ENCODE peak calls at places on chromosomes 16 and 17, in six cellular contexts. V is heart right ventricle, G is cardiac fibroblast, W is AG10803, R is thoracic aorta, E is upper lobe of right lung. D is an unnamed sample.

GRCh38 chr17:28983286-28984240 is 22.3 kb downstream of the SEZ6 start:
- DNase-seq in V (no peak), G (no peak), W (no peak), R (no peak), E (no peak), D (no peak)

GRCh38 chr16:73315645-73316044 is 267.7 kb upstream of the ZFHX3 start:
- DNase-seq in V (no peak), G (no peak), W (no peak), R (no peak), E (no peak), D (no peak)

GRCh38 chr17:47203984-47204721 is 5.0 kb upstream of the MYL4 start:
- DNase-seq in V (no peak), G (no peak), W (peak), R (no peak), E (no peak), D (no peak)

GRCh38 chr16:65388592-65388991 is 266.7 kb upstream of the CDH11 start:
- DNase-seq in V (no peak), G (peak), W (no peak), R (no peak), E (no peak), D (no peak)

GRCh38 chr16:48123104-48123788 is 32.5 kb downstream of the ABCC12 start:
- DNase-seq in V (no peak), G (peak), W (peak), R (no peak), E (no peak), D (no peak)

GRCh38 chr17:58956997-58957724 is 149.5 kb downstream of the TRIM37 start:
- DNase-seq in V (no peak), G (peak), W (no peak), R (no peak), E (no peak), D (no peak)

GRCh38 chr17:17043668-17044226 is 1.5 kb downstream of the MPRIP start:
- DNase-seq in V (no peak), G (no peak), W (no peak), R (no peak), E (peak), D (peak)

GRCh38 chr17:9321862-9322261 is 253.8 kb downstream of the STX8 start:
- DNase-seq in V (no peak), G (no peak), W (no peak), R (no peak), E (no peak), D (no peak)

GRCh38 chr16:16797239-16797638 is 418.3 kb downstream of the NPIPA7 start:
- DNase-seq in V (no peak), G (no peak), W (no peak), R (no peak), E (no peak), D (no peak)

GRCh38 chr17:31754239-31754945 is 104.7 kb downstream of the COPRS start:
- DNase-seq in V (no peak), G (peak), W (peak), R (no peak), E (no peak), D (no peak)

GRCh38 chr16:50945136-50945535 is 203.2 kb downstream of the CYLD start:
- DNase-seq in V (no peak), G (no peak), W (no peak), R (no peak), E (no peak), D (no peak)

GRCh38 chr17:49822829-49823228 is 25.0 kb downstream of the TAC4 start:
- DNase-seq in V (peak), G (peak), W (peak), R (no peak), E (no peak), D (no peak)

GRCh38 chr16:25014500-25015147 is 545 bp downstream of the ARHGAP17 start:
- DNase-seq in V (peak), G (peak), W (peak), R (no peak), E (peak), D (peak)

GRCh38 chr17:30290696-30291570 is 811 bp downstream of the BLMH start:
- DNase-seq in V (peak), G (peak), W (peak), R (no peak), E (peak), D (no peak)

GRCh38 chr17:41801374-41802062 is 10.2 kb downstream of the P3H4 start:
- DNase-seq in V (peak), G (peak), W (peak), R (peak), E (peak), D (peak)

GRCh38 chr16:86565644-86566511 is 751 bp upstream of the FOXC2 start:
- DNase-seq in V (no peak), G (no peak), W (no peak), R (no peak), E (no peak), D (no peak)

GRCh38 chr17:70070297-70071027 is 4.6 kb upstream of the KCNJ16 start:
- DNase-seq in V (no peak), G (no peak), W (peak), R (no peak), E (no peak), D (no peak)

GRCh38 chr17:76247304-76247703 is 7.0 kb upstream of the RNF157 start:
- DNase-seq in V (no peak), G (no peak), W (no peak), R (no peak), E (no peak), D (no peak)

GRCh38 chr17:80796430-80796861 is 195.2 kb upstream of the CHMP6 start:
- DNase-seq in V (no peak), G (no peak), W (no peak), R (no peak), E (no peak), D (no peak)

GRCh38 chr17:28141783-28142182 is 99.3 kb downstream of the NLK start:
- DNase-seq in V (no peak), G (no peak), W (no peak), R (no peak), E (no peak), D (no peak)

GRCh38 chr17:19714542-19715411 is 1.6 kb downstream of the SLC47A2 start:
- DNase-seq in V (no peak), G (no peak), W (no peak), R (no peak), E (no peak), D (no peak)

GRCh38 chr17:39738568-39738901 is 797 bp downstream of the GRB7 start:
- DNase-seq in V (no peak), G (no peak), W (no peak), R (no peak), E (no peak), D (peak)

GRCh38 chr17:39737761-39738567 is at the start of gene GRB7:
- DNase-seq in V (no peak), G (no peak), W (no peak), R (no peak), E (peak), D (peak)

GRCh38 chr17:39740357-39741111 is 2.8 kb downstream of the GRB7 start:
- DNase-seq in V (no peak), G (peak), W (peak), R (no peak), E (no peak), D (peak)

GRCh38 chr17:39739020-39739884 is 1.5 kb downstream of the GRB7 start:
- DNase-seq in V (no peak), G (peak), W (peak), R (no peak), E (peak), D (peak)

GRCh38 chr17:39739885-39740356 is 2.2 kb downstream of the GRB7 start:
- DNase-seq in V (no peak), G (peak), W (no peak), R (no peak), E (no peak), D (no peak)
- H3K4me3 ChIP-seq in V (peak), G (no peak), W (no peak), R (no peak), E (peak), D (peak)

DNA sequence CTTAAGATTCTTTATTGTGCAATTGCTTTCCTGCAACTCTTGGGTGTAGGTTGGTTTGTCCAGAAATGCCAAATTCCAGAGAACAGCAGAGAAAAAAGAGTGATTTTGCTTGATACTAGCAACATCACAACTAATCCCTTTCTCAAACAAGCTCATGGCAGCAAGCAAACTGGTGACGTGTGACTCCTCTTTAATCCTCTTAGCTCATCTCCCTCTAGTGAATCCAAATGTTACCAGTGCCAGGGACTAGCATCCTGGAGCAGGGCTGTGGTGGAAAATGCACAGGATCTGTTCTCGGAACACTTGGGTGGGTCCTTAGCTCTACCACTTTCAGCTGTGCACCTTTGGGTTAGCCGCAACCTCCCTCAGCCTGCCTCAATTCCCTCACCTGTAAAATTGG is 204.0 kb upstream of the CCL2 start:
- DNase-seq in V (no peak), G (no peak), W (no peak), R (no peak), E (no peak), D (no peak)
- TF ChIP-seq CTCF in V (no peak), G (no peak), W (no peak), R (no peak), E (no peak), D (no peak)

DNA sequence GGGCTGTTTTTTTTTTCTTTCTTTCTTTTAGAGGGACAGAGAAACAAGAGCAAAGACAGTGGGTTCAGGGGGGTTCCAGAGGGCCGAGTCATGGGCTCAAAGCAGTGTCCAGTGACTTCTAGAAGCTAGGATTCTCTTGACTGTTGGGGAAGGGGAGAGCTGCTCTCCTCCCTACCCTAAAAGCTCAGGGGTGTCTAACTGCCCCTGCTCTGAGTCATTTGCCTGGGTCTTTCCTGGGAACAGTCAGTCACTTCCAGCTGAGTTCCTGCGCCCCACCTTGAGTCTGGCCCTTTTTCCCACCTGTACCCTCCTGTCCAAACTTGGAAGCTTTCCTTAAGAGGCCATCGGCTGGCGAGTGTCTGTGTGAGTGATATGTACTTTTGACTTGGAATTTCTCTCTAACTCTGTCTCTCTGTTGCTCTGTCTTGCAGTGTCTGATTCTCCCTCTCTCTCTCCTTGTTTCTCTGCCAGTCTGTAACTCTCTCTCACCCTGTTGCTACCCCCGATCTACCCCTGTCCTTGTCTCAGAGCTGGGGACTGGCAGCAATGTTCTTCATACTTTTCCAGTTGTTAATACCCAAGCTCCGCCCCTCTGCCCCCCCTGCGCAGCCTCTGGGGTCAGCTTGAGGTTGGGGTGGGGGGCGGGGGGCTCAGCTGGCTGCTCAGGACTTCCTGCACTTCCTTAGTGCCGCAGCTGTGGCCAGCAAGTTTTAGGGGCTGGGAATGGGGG is 2.4 kb downstream of the THRA start:
- DNase-seq in V (no peak), G (peak), W (peak), R (no peak), E (no peak), D (no peak)
- H3K4me3 ChIP-seq in V (peak), G (peak), W (peak), R (peak), E (peak), D (peak)

GRCh38 chr16:54940279-54940604 is 9.6 kb downstream of the IRX5 start:
- DNase-seq in V (no peak), G (no peak), W (no peak), R (no peak), E (no peak), D (no peak)
- TF ChIP-seq CTCF in V (no peak), G (no peak), W (no peak), R (no peak), E (no peak), D (no peak)

DNA sequence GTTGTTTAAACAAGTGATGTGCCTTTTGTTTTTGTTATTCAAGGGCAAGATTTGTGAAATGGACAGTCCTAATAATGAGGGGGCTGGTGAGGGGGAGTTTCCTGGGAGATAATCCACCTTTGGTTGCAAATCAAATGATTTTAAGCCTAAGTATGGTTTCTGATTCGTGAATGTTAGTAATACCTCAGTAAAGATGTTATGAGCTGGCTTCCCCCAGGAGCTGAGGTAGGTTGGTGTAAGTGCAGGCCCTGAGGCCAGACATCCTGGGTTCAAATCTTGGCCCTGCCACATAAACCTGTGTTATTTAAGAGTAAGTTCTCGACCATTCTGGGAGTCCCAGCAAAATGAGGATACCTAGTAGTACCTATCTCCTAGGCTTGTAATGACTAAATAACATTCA is 1.5 kb downstream of the SNX29 start:
- DNase-seq in V (no peak), G (no peak), W (no peak), R (no peak), E (no peak), D (no peak)
- H3K4me3 ChIP-seq in V (peak), G (no peak), W (peak), R (peak), E (peak), D (peak)

GRCh38 chr16:8634991-8635736 is 13.7 kb downstream of the METTL22 start:
- DNase-seq in V (no peak), G (peak), W (peak), R (no peak), E (no peak), D (no peak)
- TF ChIP-seq CTCF in V (peak), G (peak), W (peak), R (no peak), E (no peak), D (no peak)

GRCh38 chr17:42853968-42854790 is 3.2 kb downstream of the AOC3 start:
- DNase-seq in V (no peak), G (no peak), W (no peak), R (no peak), E (peak), D (peak)

GRCh38 chr17:42850964-42851363 is at the start of gene AOC3:
- DNase-seq in V (peak), G (peak), W (no peak), R (no peak), E (no peak), D (peak)

GRCh38 chr17:42853597-42853967 is 2.6 kb downstream of the AOC3 start:
- DNase-seq in V (no peak), G (no peak), W (no peak), R (no peak), E (peak), D (peak)

GRCh38 chr17:42852351-42852750 is 1.4 kb downstream of the AOC3 start:
- DNase-seq in V (no peak), G (no peak), W (no peak), R (no peak), E (peak), D (no peak)

DNA sequence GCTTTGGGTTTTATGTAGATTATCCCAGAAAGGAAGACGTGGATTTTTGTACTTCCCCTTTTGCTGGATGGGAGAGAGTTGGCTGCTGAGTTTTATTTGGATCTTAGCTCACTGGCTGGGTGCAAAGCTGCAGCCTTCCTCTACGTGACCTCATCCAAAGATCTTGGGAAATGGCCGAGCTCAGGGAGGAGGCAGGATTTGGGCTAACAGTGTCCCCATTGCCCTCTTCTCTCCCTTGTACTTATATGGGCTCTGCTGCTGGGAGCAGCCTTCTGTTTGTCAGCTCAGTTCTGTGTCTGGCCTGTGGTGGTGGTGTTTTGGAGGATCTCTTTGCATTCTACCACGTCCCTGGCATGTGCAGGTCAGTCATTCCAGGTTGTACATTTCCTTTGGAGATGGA is 2.0 kb downstream of the AOC3 start:
- DNase-seq in V (no peak), G (no peak), W (no peak), R (no peak), E (peak), D (peak)
- H3K4me3 ChIP-seq in V (peak), G (no peak), W (no peak), R (peak), E (peak), D (peak)